ENCODE peak calls at places on chromosomes 5 and 9, in four cellular contexts. B is PC-3, T is aorta, Z is upper lobe of right lung. G is an unnamed sample. For H3K27me3 and H3K4me1, the result is how much of the 10 kb centered on the place peaks cover.

GRCh38 chr9:95506692-95507455 is 9.9 kb downstream of the PTCH1 start:
- DNase-seq in Z (peak), T (peak), B (peak), G (peak)

GRCh38 chr9:76654051-76654461 is 110.2 kb upstream of the PCA3 start:
- DNase-seq in Z (no peak), T (no peak), B (no peak), G (no peak)

GRCh38 chr5:134111741-134112647 is 2.5 kb upstream of the TCF7 start:
- DNase-seq in B (no peak), Z (no peak), T (no peak), G (no peak)

GRCh38 chr9:116421006-116421538 is 266.0 kb upstream of the TRIM32 start:
- DNase-seq in T (no peak), Z (no peak), B (no peak), G (no peak)

GRCh38 chr5:132103969-132104391 is 30.4 kb downstream of the CSF2 start:
- DNase-seq in B (no peak), T (no peak), Z (no peak), G (no peak)

GRCh38 chr5:93151121-93151520 is 429.9 kb downstream of the NR2F1-AS1 start:
- DNase-seq in Z (no peak), B (peak), T (no peak), G (no peak)

GRCh38 chr9:113763429-113763828 is 112.7 kb upstream of the ZNF618 start:
- DNase-seq in T (no peak), B (no peak), Z (no peak), G (no peak)

GRCh38 chr5:36944607-36945225 is 68.1 kb downstream of the NIPBL start:
- DNase-seq in Z (no peak), T (no peak), B (peak), G (no peak)

GRCh38 chr9:76162751-76163500 is 231.3 kb downstream of the RFK start:
- DNase-seq in B (no peak), T (peak), Z (no peak), G (no peak)

GRCh38 chr9:103802068-103802467 is 292.0 kb upstream of the SMC2 start:
- DNase-seq in B (no peak), Z (no peak), T (no peak), G (no peak)

GRCh38 chr9:70529377-70529776 is 114.9 kb upstream of the KLF9 start:
- DNase-seq in T (no peak), B (no peak), Z (no peak), G (no peak)

GRCh38 chr5:62348723-62349481 is 42.9 kb downstream of the KIF2A start:
- DNase-seq in B (no peak), T (no peak), Z (no peak), G (no peak)

GRCh38 chr5:148957591-148958202 is 105.2 kb downstream of the SH3TC2 start:
- DNase-seq in T (no peak), B (peak), Z (no peak), G (no peak)

GRCh38 chr9:124267271-124267807 is 9.6 kb downstream of the NEK6 start:
- DNase-seq in B (peak), Z (peak), T (peak), G (no peak)

GRCh38 chr9:99431103-99431502 is 209.0 kb downstream of the SEC61B start:
- DNase-seq in Z (no peak), B (no peak), T (no peak), G (no peak)

GRCh38 chr5:77143998-77144836 is 57.1 kb upstream of the ZBED3 start:
- DNase-seq in Z (peak), T (peak), B (peak), G (peak)

GRCh38 chr9:2307480-2307879 is 292.3 kb downstream of the SMARCA2 start:
- DNase-seq in B (no peak), T (no peak), Z (no peak), G (no peak)

GRCh38 chr5:139664273-139664693 is 16.1 kb downstream of the CXXC5 start:
- DNase-seq in B (no peak), Z (peak), T (peak), G (peak)

GRCh38 chr9:96187108-96187695 is 114.8 kb downstream of the HSD17B3 start:
- DNase-seq in Z (no peak), B (no peak), T (no peak), G (no peak)

GRCh38 chr5:139678751-139679750 is 30.9 kb downstream of the CXXC5 start:
- DNase-seq in Z (no peak), B (no peak), T (no peak), G (no peak)

GRCh38 chr5:24183941-24184340 is 460.8 kb downstream of the CDH10 start:
- DNase-seq in B (peak), T (no peak), Z (no peak), G (no peak)

GRCh38 chr5:40914835-40915234 is 5.5 kb downstream of the C7 start:
- DNase-seq in B (no peak), T (no peak), Z (no peak), G (no peak)

GRCh38 chr5:142235050-142235797 is 89.6 kb downstream of the SPRY4 start:
- DNase-seq in Z (no peak), B (peak), T (no peak), G (no peak)

GRCh38 chr9:98357921-98358535 is 102.6 kb upstream of the TBC1D2 start:
- DNase-seq in B (peak), T (no peak), Z (no peak), G (no peak)

GRCh38 chr9:101440714-101441230 is 5.2 kb upstream of the ALDOB start:
- DNase-seq in B (no peak), T (no peak), Z (no peak), G (no peak)

GRCh38 chr5:38396766-38397165 is 138.4 kb downstream of the EGFLAM start:
- DNase-seq in B (no peak), Z (no peak), T (no peak), G (no peak)
- H3K27ac ChIP-seq in B (no peak), Z (no peak), T (no peak), G (no peak)

GRCh38 chr5:135584918-135585317 is 6.1 kb upstream of the CXCL14 start:
- DNase-seq in T (no peak), B (no peak), Z (no peak), G (no peak)

GRCh38 chr5:135578305-135578684 is 496 bp downstream of the CXCL14 start:
- DNase-seq in T (no peak), Z (no peak), B (no peak), G (no peak)

GRCh38 chr5:135578685-135579341 is at the start of gene CXCL14:
- DNase-seq in Z (peak), B (no peak), T (peak), G (no peak)

GRCh38 chr5:135577421-135577820 is 1.4 kb downstream of the CXCL14 start:
- DNase-seq in T (no peak), B (no peak), Z (no peak), G (no peak)

DNA sequence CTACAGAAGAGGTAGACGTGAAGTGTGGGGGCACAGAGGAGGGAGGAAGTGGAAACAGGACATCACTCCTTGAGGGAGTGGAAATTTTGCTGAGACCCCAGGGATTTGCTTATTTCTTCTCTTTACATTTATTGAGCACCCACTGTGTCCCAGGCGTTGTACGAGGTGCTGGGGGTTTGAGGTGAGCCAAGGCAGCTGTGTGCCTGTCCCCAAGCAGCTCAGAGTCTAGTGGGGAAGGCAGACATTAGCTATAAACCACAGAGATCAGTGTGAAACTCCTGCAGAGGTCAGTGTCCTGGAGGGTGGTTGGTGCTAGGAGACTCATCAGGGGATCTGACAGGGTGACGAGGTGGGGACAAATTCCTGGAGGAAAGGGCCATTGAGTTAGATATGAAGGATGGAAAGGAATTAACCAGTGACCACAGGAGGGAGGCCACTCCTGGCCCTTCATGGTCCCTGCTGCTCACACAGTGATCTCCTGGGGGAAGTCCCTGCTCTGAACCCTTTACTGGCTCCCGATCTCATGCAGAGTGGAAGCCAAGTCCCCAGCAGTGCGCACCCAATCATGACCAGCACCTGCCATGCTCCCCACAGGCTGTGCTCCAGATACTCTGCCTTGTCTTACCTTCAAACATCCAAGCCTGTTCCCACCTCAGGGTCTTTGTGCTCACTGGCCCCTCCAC is 3.4 kb upstream of the CXCL14 start:
- DNase-seq in B (no peak), T (no peak), Z (no peak), G (no peak)
- H3K27me3 ChIP-seq in B (half or more), T (under half), Z (under half), G (half or more)

DNA sequence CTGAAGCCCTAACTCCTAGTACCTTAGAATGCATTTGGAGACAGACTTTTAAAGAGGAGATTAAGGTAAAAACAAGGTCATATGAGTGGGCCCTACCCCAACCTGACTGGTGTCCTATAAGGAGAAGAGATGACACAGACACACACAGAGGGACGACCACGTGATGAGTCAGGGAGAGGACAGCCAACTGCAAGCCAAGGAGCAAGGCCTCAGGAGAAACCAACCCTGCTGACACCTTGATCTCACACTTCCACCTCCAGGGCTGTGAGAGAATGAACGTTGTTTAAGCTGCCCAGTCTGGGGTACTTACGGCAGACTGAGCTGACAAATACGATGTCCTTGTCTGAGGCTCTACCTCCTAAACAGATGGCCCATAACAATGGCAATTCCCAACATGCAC is 93.6 kb downstream of the ROR2 start:
- DNase-seq in T (no peak), B (no peak), Z (no peak), G (peak)
- H3K4me1 ChIP-seq in T (under half), B (under half), Z (under half), G (under half)

DNA sequence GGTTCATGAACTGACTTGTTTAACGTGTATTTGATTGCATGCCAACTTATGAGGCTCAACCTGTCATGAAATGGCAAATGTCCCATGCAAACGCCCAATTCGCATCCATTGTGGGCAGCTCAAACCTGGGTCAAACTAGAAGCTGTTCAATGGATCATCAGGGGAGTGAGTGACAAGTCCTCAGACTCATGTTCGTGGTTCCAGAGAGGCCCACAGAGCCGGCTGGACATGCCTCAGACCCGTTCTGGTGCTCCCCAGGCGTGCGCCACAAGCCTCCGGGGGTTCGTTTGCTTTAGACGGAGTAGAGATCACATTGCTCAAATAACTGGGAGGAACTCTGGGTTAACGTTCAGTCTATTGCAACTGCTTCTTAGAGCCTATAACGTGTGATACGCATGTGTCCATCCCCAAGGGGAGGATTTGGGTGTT is 15.0 kb downstream of the GFI1B start:
- DNase-seq in Z (no peak), T (no peak), B (no peak), G (no peak)
- H3K27ac ChIP-seq in Z (no peak), T (no peak), B (no peak), G (no peak)

GRCh38 chr5:138640138-138640537 is 64.9 kb upstream of the HSPA9 start:
- DNase-seq in B (no peak), T (no peak), Z (no peak), G (no peak)

GRCh38 chr5:138645778-138646575 is 70.8 kb upstream of the HSPA9 start:
- DNase-seq in T (no peak), Z (no peak), B (no peak), G (no peak)

GRCh38 chr5:138640855-138641254 is 65.7 kb upstream of the HSPA9 start:
- DNase-seq in Z (no peak), T (no peak), B (no peak), G (no peak)

GRCh38 chr5:138641547-138642298 is 66.5 kb upstream of the HSPA9 start:
- DNase-seq in T (peak), Z (peak), B (peak), G (no peak)

GRCh38 chr5:138643040-138643791 is 68.0 kb upstream of the HSPA9 start:
- DNase-seq in T (no peak), B (no peak), Z (no peak), G (no peak)
- H3K27me3 ChIP-seq in T (under half), B (under half), Z (under half), G (under half)

GRCh38 chr5:176531902-176532493 is 5.2 kb downstream of the RNF44 start:
- DNase-seq in B (no peak), Z (no peak), T (no peak), G (no peak)
- H3K4me1 ChIP-seq in B (under half), Z (under half), T (under half), G (half or more)

G was measured in sigmoid colon.